ENCODE peak calls at places on chromosomes 7 and 10, in nine cellular contexts. X, R, Z, V, O, K, A, T and P are unnamed samples.
A peak's percentile ranks its signal among the peaks of the same experiment; 100 is the strongest.

GRCh38 chr7:924541-925231 is 29.8 kb downstream of the ADAP1 start:
- DNase-seq in X (peak; percentile 41), R (no peak), Z (no peak), V (peak; percentile 25), O (no peak), K (no peak), A (no peak), T (no peak), P (no peak)

GRCh38 chr7:36358589-36358988 is 31.1 kb upstream of the ANLN start:
- DNase-seq in X (no peak), R (no peak), Z (no peak), V (no peak), O (no peak), K (no peak), A (no peak), T (no peak), P (no peak)

GRCh38 chr10:35384265-35384868 is 48.1 kb downstream of the CCNY start:
- DNase-seq in X (peak; percentile 57), R (no peak), Z (no peak), V (no peak), O (no peak), K (no peak), A (no peak), T (no peak), P (no peak)

GRCh38 chr10:132390455-132391371 is 6.3 kb upstream of the PWWP2B start:
- DNase-seq in X (no peak), R (no peak), Z (no peak), V (peak; percentile 18), O (no peak), K (no peak), A (no peak), T (no peak), P (no peak)

GRCh38 chr10:95628786-95629185 is 27.7 kb downstream of the ALDH18A1 start:
- DNase-seq in X (no peak), R (no peak), Z (no peak), V (no peak), O (no peak), K (no peak), A (no peak), T (no peak), P (no peak)

GRCh38 chr10:90857635-90858488 is at the start of gene HTR7:
- DNase-seq in X (peak; percentile 69), R (peak; percentile 57), Z (peak; percentile 57), V (peak; percentile 54), O (peak; percentile 48), K (peak; percentile 76), A (peak; percentile 73), T (peak; percentile 22), P (peak; percentile 57)

GRCh38 chr7:149569025-149569725 is 71.6 kb upstream of the ZNF746 start:
- DNase-seq in X (no peak), R (no peak), Z (no peak), V (no peak), O (no peak), K (peak; percentile 7), A (no peak), T (no peak), P (no peak)

GRCh38 chr10:117518246-117518645 is 24.3 kb upstream of the EMX2 start:
- DNase-seq in X (no peak), R (no peak), Z (no peak), V (no peak), O (no peak), K (no peak), A (no peak), T (no peak), P (no peak)

GRCh38 chr10:12556057-12556456 is 206.7 kb downstream of the CAMK1D start:
- DNase-seq in X (no peak), R (no peak), Z (no peak), V (no peak), O (no peak), K (no peak), A (no peak), T (no peak), P (no peak)

GRCh38 chr7:128112018-128112780 is 81.0 kb upstream of the LRRC4 start:
- DNase-seq in X (no peak), R (no peak), Z (no peak), V (no peak), O (no peak), K (no peak), A (no peak), T (peak; percentile 62), P (no peak)